ENCODE peak calls at places on chromosomes 3 and 15, in five cellular contexts. L is A549, Q is mammary epithelial cell, E is A673, Y is lower lobe of right lung. M is an unnamed sample.

GRCh38 chr15:39273805-39274411 is 307.0 kb upstream of the THBS1 start:
- DNase-seq in Q (no peak), L (peak; percentile 94), Y (no peak), E (no peak), M (no peak)

GRCh38 chr3:46695177-46695961 is 1.9 kb upstream of the ALS2CL start:
- DNase-seq in Y (peak; percentile 83), E (peak; percentile 27), Q (no peak), L (peak; percentile 40), M (no peak)

GRCh38 chr15:25248583-25249235 is 190.1 kb downstream of the UBE3A start:
- DNase-seq in L (no peak), E (no peak), Q (no peak), Y (peak; percentile 30), M (no peak)

GRCh38 chr3:186166036-186166435 is 57.1 kb upstream of the ETV5 start:
- DNase-seq in L (no peak), Q (no peak), E (no peak), Y (no peak), M (no peak)

GRCh38 chr3:56938545-56938944 is 121.9 kb upstream of the SPATA12 start:
- DNase-seq in E (no peak), Q (no peak), L (no peak), Y (no peak), M (no peak)

GRCh38 chr3:69948246-69948862 is 51.2 kb upstream of the SAMMSON start:
- DNase-seq in Y (no peak), Q (peak; percentile 9), E (peak; percentile 36), L (peak; percentile 43), M (no peak)

GRCh38 chr3:115321396-115321795 is 174.3 kb upstream of the ZBTB20 start:
- DNase-seq in Y (no peak), E (peak; percentile 97), Q (peak; percentile 51), L (no peak), M (no peak)

GRCh38 chr3:30672959-30673358 is 66.6 kb downstream of the TGFBR2 start:
- DNase-seq in E (no peak), Y (no peak), Q (no peak), L (no peak), M (no peak)

GRCh38 chr15:64158363-64159134 is 4.3 kb downstream of the PPIB start:
- DNase-seq in L (no peak), Q (no peak), E (no peak), Y (no peak), M (no peak)

GRCh38 chr3:43165786-43166185 is 59.9 kb upstream of the POMGNT2 start:
- DNase-seq in E (no peak), L (no peak), Q (no peak), Y (no peak), M (no peak)

GRCh38 chr15:97598353-97598798 is 362.1 kb upstream of the ARRDC4 start:
- DNase-seq in Y (no peak), E (peak; percentile 27), L (no peak), Q (no peak), M (no peak)

GRCh38 chr15:27328616-27329015 is 357.6 kb downstream of the GABRG3 start:
- DNase-seq in L (no peak), E (no peak), Q (no peak), Y (no peak), M (no peak)

GRCh38 chr15:41263891-41264351 is 32.9 kb downstream of the CHP1 start:
- DNase-seq in Q (no peak), E (peak; percentile 26), L (no peak), Y (no peak), M (no peak)

GRCh38 chr15:29990035-29990434 is 92.7 kb upstream of the GOLGA8J start:
- DNase-seq in L (no peak), Q (no peak), E (no peak), Y (no peak), M (no peak)

GRCh38 chr3:64651791-64652241 is 36.0 kb downstream of the ADAMTS9 start:
- DNase-seq in Y (no peak), L (no peak), E (no peak), Q (no peak), M (no peak)

GRCh38 chr15:56832125-56832524 is 86.3 kb upstream of the TCF12 start:
- DNase-seq in Q (no peak), Y (no peak), L (peak; percentile 41), E (no peak), M (peak; percentile 31)

GRCh38 chr3:120855665-120856437 is 52.2 kb upstream of the STXBP5L start:
- DNase-seq in E (peak; percentile 4), Q (peak; percentile 37), Y (no peak), L (peak; percentile 41), M (peak; percentile 13)

GRCh38 chr3:134810850-134811249 is 15.8 kb downstream of the EPHB1 start:
- DNase-seq in Q (no peak), L (no peak), E (no peak), Y (no peak), M (no peak)

GRCh38 chr3:79369306-79369705 is 398.5 kb downstream of the ROBO1 start:
- DNase-seq in Y (no peak), Q (no peak), L (no peak), E (peak; percentile 3), M (no peak)

GRCh38 chr15:31091531-31091930 is 10.0 kb downstream of the TRPM1 start:
- DNase-seq in E (no peak), Q (peak; percentile 29), L (peak; percentile 44), Y (no peak), M (no peak)

GRCh38 chr3:127717357-127718243 is 44.8 kb downstream of the ABTB1 start:
- DNase-seq in E (no peak), Q (no peak), Y (no peak), L (no peak), M (no peak)

GRCh38 chr3:187909871-187910270 is 164.6 kb upstream of the BCL6 start:
- DNase-seq in Q (no peak), L (no peak), Y (no peak), E (no peak), M (no peak)

GRCh38 chr15:35618260-35619188 is 72.6 kb upstream of the DPH6 start:
- DNase-seq in Y (no peak), L (no peak), Q (no peak), E (peak; percentile 23), M (no peak)

GRCh38 chr3:46934508-46935167 is 41.9 kb downstream of the CCDC12 start:
- DNase-seq in Y (peak; percentile 68), Q (peak; percentile 86), L (peak; percentile 16), E (no peak), M (no peak)

GRCh38 chr15:27490867-27491595 is 520.0 kb downstream of the GABRG3 start:
- DNase-seq in Y (no peak), Q (no peak), E (no peak), L (no peak), M (no peak)

DNA sequence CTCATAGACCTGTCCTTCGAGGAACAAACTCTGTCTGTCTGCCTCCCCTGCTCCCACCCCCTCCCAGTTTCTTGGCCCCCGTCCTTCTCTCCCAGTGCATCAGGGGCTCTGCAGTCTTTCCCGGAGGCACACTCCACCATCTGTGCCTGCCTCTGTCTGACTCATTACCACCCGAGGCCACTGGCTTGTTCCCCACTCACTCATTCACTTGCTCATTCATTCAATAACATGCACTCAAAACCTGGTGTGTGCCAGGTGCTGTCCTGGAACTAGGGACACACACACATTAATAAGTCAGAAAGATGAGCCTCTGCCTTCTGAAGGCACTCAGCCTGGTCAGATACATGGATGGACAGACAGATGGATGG is 12.4 kb downstream of the AMIGO3 start:
- DNase-seq in Q (peak; percentile 43), Y (no peak), L (no peak), E (no peak), M (no peak)
- TF ChIP-seq CTCF in Q (no peak), Y (no peak), L (no peak), E (no peak), M (no peak)

GRCh38 chr3:141403576-141403975 is 35.3 kb downstream of the ZBTB38 start:
- DNase-seq in L (no peak), E (no peak), Y (no peak), Q (no peak), M (no peak)
- H3K4me1 ChIP-seq in L (peaks cover 92% of the 10 kb centered on the region), E (no peaks in the 10 kb centered on the region), Y (peaks cover 88% of the 10 kb centered on the region), Q (peaks cover 53% of the 10 kb centered on the region), M (peaks cover 77% of the 10 kb centered on the region)

GRCh38 chr3:189192725-189193124 is 21.0 kb downstream of the TPRG1 start:
- DNase-seq in E (no peak), Q (no peak), Y (no peak), L (no peak), M (no peak)

GRCh38 chr3:189195302-189195701 is 23.5 kb downstream of the TPRG1 start:
- DNase-seq in Q (no peak), Y (peak; percentile 47), E (peak; percentile 23), L (peak; percentile 14), M (no peak)
- TF ChIP-seq CTCF in Q (peak; percentile 20), Y (peak; percentile 14), E (peak; percentile 30), L (no peak), M (no peak)

GRCh38 chr3:141246224-141246957 is 14.8 kb downstream of the PXYLP1 start:
- DNase-seq in E (no peak), Q (no peak), Y (no peak), L (no peak), M (no peak)
- H3K4me1 ChIP-seq in E (peaks cover 13% of the 10 kb centered on the region), Q (peaks cover 6% of the 10 kb centered on the region), Y (no peaks in the 10 kb centered on the region), L (no peaks in the 10 kb centered on the region), M (peaks cover 5% of the 10 kb centered on the region)

DNA sequence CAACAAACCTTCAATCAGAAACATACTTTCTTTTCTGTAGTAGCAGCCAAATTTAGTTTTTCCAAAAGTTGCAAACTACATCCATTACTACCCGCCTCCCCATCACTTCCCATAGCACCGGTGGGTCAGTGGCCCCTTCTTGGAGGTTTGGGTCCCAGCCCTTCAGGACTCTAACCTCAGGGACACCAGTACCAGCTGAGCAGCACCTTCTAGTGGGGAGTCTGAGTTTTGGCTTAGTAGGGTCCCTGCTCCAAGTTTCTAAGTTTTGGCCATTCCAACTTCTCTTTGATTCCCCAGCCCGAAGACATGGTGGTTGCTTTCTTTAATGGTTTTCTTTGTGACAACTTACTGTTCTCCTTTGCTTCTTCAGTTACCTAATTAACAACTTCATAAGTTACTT is 160.6 kb downstream of the ECT2 start:
- DNase-seq in E (no peak), Q (no peak), Y (no peak), L (no peak), M (no peak)
- TF ChIP-seq CTCF in E (peak; percentile 21), Q (no peak), Y (no peak), L (no peak), M (no peak)

DNA sequence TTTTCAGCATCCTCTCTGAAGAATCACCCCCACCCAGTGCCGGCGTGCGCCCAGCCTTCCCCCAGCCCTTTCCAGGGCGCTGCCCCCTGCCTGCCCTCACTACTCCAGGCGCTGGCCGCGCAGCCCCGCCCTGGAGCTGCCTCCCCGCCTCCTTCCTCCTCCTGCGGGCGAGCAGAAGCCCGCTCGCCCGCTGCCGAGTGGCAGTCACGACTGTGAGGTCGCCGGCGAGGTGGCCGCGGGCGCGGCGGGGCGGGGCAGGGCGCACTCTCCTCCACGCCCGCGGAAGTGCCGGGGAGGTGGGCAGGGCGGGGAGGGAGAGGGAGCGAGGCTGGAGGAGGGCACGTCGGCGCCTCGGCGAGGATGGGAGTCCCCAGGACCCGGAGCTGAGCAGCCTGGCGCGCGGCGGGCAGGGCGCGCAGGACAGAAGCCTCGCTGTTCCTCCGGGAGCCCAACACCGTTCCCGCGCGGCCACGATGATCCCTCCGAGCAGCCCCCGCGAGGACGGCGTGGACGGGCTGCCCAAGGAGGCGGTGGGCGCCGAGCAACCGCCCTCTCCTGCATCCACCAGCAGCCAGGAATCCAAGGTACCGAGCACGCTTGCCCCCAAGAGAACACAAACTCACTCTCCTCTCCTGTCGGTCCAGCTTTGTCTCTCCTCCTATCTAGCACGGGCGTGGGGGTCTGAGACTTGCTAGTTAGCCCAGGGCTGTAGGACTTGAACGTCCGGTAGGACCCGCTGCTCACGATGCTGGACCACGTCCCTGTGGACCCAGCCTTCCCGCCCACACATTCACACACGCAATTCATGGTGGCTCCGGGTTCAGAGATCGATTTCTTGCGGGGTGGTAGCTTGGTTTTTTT is at the start of gene STAC:
- DNase-seq in L (peak; percentile 29), Q (peak; percentile 60), E (peak; percentile 4), Y (peak; percentile 81), M (no peak)
- H3K4me1 ChIP-seq in L (peaks cover 5% of the 10 kb centered on the region), Q (peaks cover 12% of the 10 kb centered on the region), E (no peaks in the 10 kb centered on the region), Y (peaks cover 8% of the 10 kb centered on the region), M (no peaks in the 10 kb centered on the region)